ENCODE peak calls at places on chromosomes 6 and 20, in ten cellular contexts. One of them, this sample, is unnamed.

GRCh38 chr6:137165375-137166246 is 7.8 kb downstream of the IL22RA2 start:
- DNase-seq in stimulated activated CD8-positive, alpha-beta memory T cell treated with anti-CD3 and anti-CD28 coated beads, Interleukin-2, amount 100 ng/mL, for 1 hour: no peak
- DNase-seq in effector CD4-positive, alpha-beta T cell: peak; percentile 8
- DNase-seq in left cardiac atrium: no peak
- DNase-seq in NCI-H1092: peak; percentile 17
- DNase-seq in cardiac septum: no peak
- DNase-seq in activated naive CD8-positive, alpha-beta T cell treated with anti-CD3 and anti-CD28 coated beads for 36 hours: peak; percentile 33
- DNase-seq in substantia nigra: no peak
- DNase-seq in germinal center: peak; percentile 51
- DNase-seq in HS-5: no peak
- DNase-seq in this sample: no peak

GRCh38 chr6:6230286-6230685 is 90.2 kb downstream of the F13A1 start:
- DNase-seq in NCI-H1092: no peak
- DNase-seq in effector CD4-positive, alpha-beta T cell: no peak
- DNase-seq in substantia nigra: no peak
- DNase-seq in left cardiac atrium: no peak
- DNase-seq in HS-5: no peak
- DNase-seq in stimulated activated CD8-positive, alpha-beta memory T cell treated with anti-CD3 and anti-CD28 coated beads, Interleukin-2, amount 100 ng/mL, for 1 hour: no peak
- DNase-seq in activated naive CD8-positive, alpha-beta T cell treated with anti-CD3 and anti-CD28 coated beads for 36 hours: no peak
- DNase-seq in germinal center: no peak
- DNase-seq in cardiac septum: no peak
- DNase-seq in this sample: no peak

GRCh38 chr20:43438578-43439316 is 18.9 kb upstream of the SRSF6 start:
- DNase-seq in cardiac septum: no peak
- DNase-seq in effector CD4-positive, alpha-beta T cell: no peak
- DNase-seq in activated naive CD8-positive, alpha-beta T cell treated with anti-CD3 and anti-CD28 coated beads for 36 hours: no peak
- DNase-seq in left cardiac atrium: no peak
- DNase-seq in germinal center: peak; percentile 41
- DNase-seq in substantia nigra: no peak
- DNase-seq in HS-5: no peak
- DNase-seq in stimulated activated CD8-positive, alpha-beta memory T cell treated with anti-CD3 and anti-CD28 coated beads, Interleukin-2, amount 100 ng/mL, for 1 hour: no peak
- DNase-seq in NCI-H1092: no peak
- DNase-seq in this sample: no peak

GRCh38 chr20:45060341-45060740 is 40.6 kb downstream of the KCNS1 start:
- DNase-seq in substantia nigra: no peak
- DNase-seq in NCI-H1092: no peak
- DNase-seq in effector CD4-positive, alpha-beta T cell: no peak
- DNase-seq in left cardiac atrium: no peak
- DNase-seq in cardiac septum: no peak
- DNase-seq in HS-5: no peak
- DNase-seq in germinal center: no peak
- DNase-seq in activated naive CD8-positive, alpha-beta T cell treated with anti-CD3 and anti-CD28 coated beads for 36 hours: no peak
- DNase-seq in stimulated activated CD8-positive, alpha-beta memory T cell treated with anti-CD3 and anti-CD28 coated beads, Interleukin-2, amount 100 ng/mL, for 1 hour: no peak
- DNase-seq in this sample: no peak

GRCh38 chr6:134316733-134317431 is 1.0 kb downstream of the SGK1 start:
- DNase-seq in left cardiac atrium: no peak
- DNase-seq in effector CD4-positive, alpha-beta T cell: no peak
- DNase-seq in activated naive CD8-positive, alpha-beta T cell treated with anti-CD3 and anti-CD28 coated beads for 36 hours: no peak
- DNase-seq in stimulated activated CD8-positive, alpha-beta memory T cell treated with anti-CD3 and anti-CD28 coated beads, Interleukin-2, amount 100 ng/mL, for 1 hour: no peak
- DNase-seq in cardiac septum: no peak
- DNase-seq in NCI-H1092: no peak
- DNase-seq in HS-5: no peak
- DNase-seq in substantia nigra: no peak
- DNase-seq in germinal center: no peak
- DNase-seq in this sample: no peak

GRCh38 chr6:2165216-2165725 is 80.1 kb downstream of the GMDS start:
- DNase-seq in stimulated activated CD8-positive, alpha-beta memory T cell treated with anti-CD3 and anti-CD28 coated beads, Interleukin-2, amount 100 ng/mL, for 1 hour: no peak
- DNase-seq in effector CD4-positive, alpha-beta T cell: no peak
- DNase-seq in HS-5: no peak
- DNase-seq in activated naive CD8-positive, alpha-beta T cell treated with anti-CD3 and anti-CD28 coated beads for 36 hours: no peak
- DNase-seq in substantia nigra: no peak
- DNase-seq in left cardiac atrium: no peak
- DNase-seq in germinal center: no peak
- DNase-seq in NCI-H1092: no peak
- DNase-seq in cardiac septum: no peak
- DNase-seq in this sample: no peak

GRCh38 chr6:129195666-129196065 is 312.7 kb downstream of the LAMA2 start:
- DNase-seq in substantia nigra: no peak
- DNase-seq in effector CD4-positive, alpha-beta T cell: no peak
- DNase-seq in stimulated activated CD8-positive, alpha-beta memory T cell treated with anti-CD3 and anti-CD28 coated beads, Interleukin-2, amount 100 ng/mL, for 1 hour: no peak
- DNase-seq in left cardiac atrium: no peak
- DNase-seq in germinal center: no peak
- DNase-seq in cardiac septum: no peak
- DNase-seq in HS-5: no peak
- DNase-seq in NCI-H1092: no peak
- DNase-seq in activated naive CD8-positive, alpha-beta T cell treated with anti-CD3 and anti-CD28 coated beads for 36 hours: no peak
- DNase-seq in this sample: no peak

GRCh38 chr6:152461556-152461955 is 175.6 kb downstream of the SYNE1 start:
- DNase-seq in effector CD4-positive, alpha-beta T cell: no peak
- DNase-seq in left cardiac atrium: no peak
- DNase-seq in NCI-H1092: no peak
- DNase-seq in substantia nigra: no peak
- DNase-seq in cardiac septum: no peak
- DNase-seq in activated naive CD8-positive, alpha-beta T cell treated with anti-CD3 and anti-CD28 coated beads for 36 hours: no peak
- DNase-seq in stimulated activated CD8-positive, alpha-beta memory T cell treated with anti-CD3 and anti-CD28 coated beads, Interleukin-2, amount 100 ng/mL, for 1 hour: no peak
- DNase-seq in HS-5: no peak
- DNase-seq in germinal center: no peak
- DNase-seq in this sample: no peak

GRCh38 chr20:1617055-1617454 is 2.8 kb downstream of the SIRPB1 start:
- DNase-seq in activated naive CD8-positive, alpha-beta T cell treated with anti-CD3 and anti-CD28 coated beads for 36 hours: no peak
- DNase-seq in NCI-H1092: no peak
- DNase-seq in HS-5: no peak
- DNase-seq in cardiac septum: no peak
- DNase-seq in stimulated activated CD8-positive, alpha-beta memory T cell treated with anti-CD3 and anti-CD28 coated beads, Interleukin-2, amount 100 ng/mL, for 1 hour: no peak
- DNase-seq in germinal center: no peak
- DNase-seq in left cardiac atrium: no peak
- DNase-seq in effector CD4-positive, alpha-beta T cell: no peak
- DNase-seq in substantia nigra: no peak
- DNase-seq in this sample: no peak

GRCh38 chr6:117137711-117138110 is 127.6 kb upstream of the VGLL2 start:
- DNase-seq in effector CD4-positive, alpha-beta T cell: no peak
- DNase-seq in substantia nigra: no peak
- DNase-seq in NCI-H1092: no peak
- DNase-seq in left cardiac atrium: no peak
- DNase-seq in stimulated activated CD8-positive, alpha-beta memory T cell treated with anti-CD3 and anti-CD28 coated beads, Interleukin-2, amount 100 ng/mL, for 1 hour: no peak
- DNase-seq in germinal center: no peak
- DNase-seq in HS-5: no peak
- DNase-seq in cardiac septum: no peak
- DNase-seq in activated naive CD8-positive, alpha-beta T cell treated with anti-CD3 and anti-CD28 coated beads for 36 hours: no peak
- DNase-seq in this sample: no peak

GRCh38 chr6:151009576-151009975 is 144.1 kb downstream of the MTHFD1L start:
- DNase-seq in activated naive CD8-positive, alpha-beta T cell treated with anti-CD3 and anti-CD28 coated beads for 36 hours: no peak
- DNase-seq in NCI-H1092: no peak
- DNase-seq in left cardiac atrium: no peak
- DNase-seq in cardiac septum: no peak
- DNase-seq in germinal center: no peak
- DNase-seq in stimulated activated CD8-positive, alpha-beta memory T cell treated with anti-CD3 and anti-CD28 coated beads, Interleukin-2, amount 100 ng/mL, for 1 hour: no peak
- DNase-seq in effector CD4-positive, alpha-beta T cell: no peak
- DNase-seq in HS-5: no peak
- DNase-seq in substantia nigra: no peak
- DNase-seq in this sample: no peak

GRCh38 chr6:157995458-157995857 is 13.8 kb downstream of the SYNJ2 start:
- DNase-seq in left cardiac atrium: peak; percentile 7
- DNase-seq in substantia nigra: no peak
- DNase-seq in NCI-H1092: no peak
- DNase-seq in cardiac septum: peak; percentile 61
- DNase-seq in stimulated activated CD8-positive, alpha-beta memory T cell treated with anti-CD3 and anti-CD28 coated beads, Interleukin-2, amount 100 ng/mL, for 1 hour: no peak
- DNase-seq in germinal center: no peak
- DNase-seq in HS-5: no peak
- DNase-seq in activated naive CD8-positive, alpha-beta T cell treated with anti-CD3 and anti-CD28 coated beads for 36 hours: no peak
- DNase-seq in effector CD4-positive, alpha-beta T cell: no peak
- DNase-seq in this sample: no peak

GRCh38 chr6:146388736-146389364 is 154.8 kb upstream of the RAB32 start:
- DNase-seq in NCI-H1092: no peak
- DNase-seq in stimulated activated CD8-positive, alpha-beta memory T cell treated with anti-CD3 and anti-CD28 coated beads, Interleukin-2, amount 100 ng/mL, for 1 hour: no peak
- DNase-seq in germinal center: no peak
- DNase-seq in activated naive CD8-positive, alpha-beta T cell treated with anti-CD3 and anti-CD28 coated beads for 36 hours: no peak
- DNase-seq in left cardiac atrium: no peak
- DNase-seq in HS-5: no peak
- DNase-seq in substantia nigra: no peak
- DNase-seq in effector CD4-positive, alpha-beta T cell: no peak
- DNase-seq in cardiac septum: no peak
- DNase-seq in this sample: no peak

GRCh38 chr6:84059082-84059481 is 25.5 kb downstream of the MRAP2 start:
- DNase-seq in substantia nigra: no peak
- DNase-seq in effector CD4-positive, alpha-beta T cell: no peak
- DNase-seq in activated naive CD8-positive, alpha-beta T cell treated with anti-CD3 and anti-CD28 coated beads for 36 hours: no peak
- DNase-seq in germinal center: no peak
- DNase-seq in left cardiac atrium: no peak
- DNase-seq in stimulated activated CD8-positive, alpha-beta memory T cell treated with anti-CD3 and anti-CD28 coated beads, Interleukin-2, amount 100 ng/mL, for 1 hour: no peak
- DNase-seq in NCI-H1092: no peak
- DNase-seq in cardiac septum: no peak
- DNase-seq in HS-5: no peak
- DNase-seq in this sample: no peak

GRCh38 chr20:62774076-62774714 is 22.1 kb upstream of the MRGBP start:
- DNase-seq in HS-5: no peak
- DNase-seq in NCI-H1092: no peak
- DNase-seq in activated naive CD8-positive, alpha-beta T cell treated with anti-CD3 and anti-CD28 coated beads for 36 hours: no peak
- DNase-seq in left cardiac atrium: no peak
- DNase-seq in germinal center: no peak
- DNase-seq in stimulated activated CD8-positive, alpha-beta memory T cell treated with anti-CD3 and anti-CD28 coated beads, Interleukin-2, amount 100 ng/mL, for 1 hour: no peak
- DNase-seq in substantia nigra: no peak
- DNase-seq in cardiac septum: no peak
- DNase-seq in effector CD4-positive, alpha-beta T cell: no peak
- DNase-seq in this sample: no peak

GRCh38 chr6:169800668-169801395 is 49.4 kb downstream of the ERMARD start:
- DNase-seq in effector CD4-positive, alpha-beta T cell: no peak
- DNase-seq in germinal center: no peak
- DNase-seq in substantia nigra: peak; percentile 24
- DNase-seq in HS-5: peak; percentile 45
- DNase-seq in cardiac septum: peak; percentile 63
- DNase-seq in stimulated activated CD8-positive, alpha-beta memory T cell treated with anti-CD3 and anti-CD28 coated beads, Interleukin-2, amount 100 ng/mL, for 1 hour: no peak
- DNase-seq in left cardiac atrium: no peak
- DNase-seq in activated naive CD8-positive, alpha-beta T cell treated with anti-CD3 and anti-CD28 coated beads for 36 hours: no peak
- DNase-seq in NCI-H1092: peak; percentile 50
- DNase-seq in this sample: peak; percentile 31

GRCh38 chr6:106122306-106122940 is 36.3 kb downstream of the PRDM1 start:
- DNase-seq in germinal center: no peak
- DNase-seq in HS-5: no peak
- DNase-seq in left cardiac atrium: no peak
- DNase-seq in activated naive CD8-positive, alpha-beta T cell treated with anti-CD3 and anti-CD28 coated beads for 36 hours: no peak
- DNase-seq in substantia nigra: no peak
- DNase-seq in NCI-H1092: no peak
- DNase-seq in stimulated activated CD8-positive, alpha-beta memory T cell treated with anti-CD3 and anti-CD28 coated beads, Interleukin-2, amount 100 ng/mL, for 1 hour: no peak
- DNase-seq in effector CD4-positive, alpha-beta T cell: no peak
- DNase-seq in cardiac septum: no peak
- DNase-seq in this sample: no peak

GRCh38 chr6:36302227-36302976 is 32.5 kb downstream of the PNPLA1 start:
- DNase-seq in substantia nigra: peak; percentile 44
- DNase-seq in activated naive CD8-positive, alpha-beta T cell treated with anti-CD3 and anti-CD28 coated beads for 36 hours: peak; percentile 86
- DNase-seq in left cardiac atrium: peak; percentile 89
- DNase-seq in germinal center: peak; percentile 85
- DNase-seq in HS-5: peak; percentile 63
- DNase-seq in cardiac septum: peak; percentile 90
- DNase-seq in effector CD4-positive, alpha-beta T cell: peak; percentile 95
- DNase-seq in NCI-H1092: peak; percentile 80
- DNase-seq in stimulated activated CD8-positive, alpha-beta memory T cell treated with anti-CD3 and anti-CD28 coated beads, Interleukin-2, amount 100 ng/mL, for 1 hour: peak; percentile 83
- DNase-seq in this sample: peak; percentile 82

GRCh38 chr6:161869491-161869890 is 595.6 kb upstream of the AGPAT4 start:
- DNase-seq in HS-5: no peak
- DNase-seq in left cardiac atrium: no peak
- DNase-seq in substantia nigra: no peak
- DNase-seq in cardiac septum: no peak
- DNase-seq in stimulated activated CD8-positive, alpha-beta memory T cell treated with anti-CD3 and anti-CD28 coated beads, Interleukin-2, amount 100 ng/mL, for 1 hour: no peak
- DNase-seq in effector CD4-positive, alpha-beta T cell: no peak
- DNase-seq in NCI-H1092: no peak
- DNase-seq in germinal center: no peak
- DNase-seq in activated naive CD8-positive, alpha-beta T cell treated with anti-CD3 and anti-CD28 coated beads for 36 hours: no peak
- DNase-seq in this sample: no peak

GRCh38 chr6:113690255-113690956 is 166.7 kb upstream of the MARCKS start:
- DNase-seq in NCI-H1092: no peak
- DNase-seq in germinal center: no peak
- DNase-seq in HS-5: peak; percentile 75
- DNase-seq in substantia nigra: no peak
- DNase-seq in left cardiac atrium: no peak
- DNase-seq in stimulated activated CD8-positive, alpha-beta memory T cell treated with anti-CD3 and anti-CD28 coated beads, Interleukin-2, amount 100 ng/mL, for 1 hour: no peak
- DNase-seq in activated naive CD8-positive, alpha-beta T cell treated with anti-CD3 and anti-CD28 coated beads for 36 hours: no peak
- DNase-seq in cardiac septum: no peak
- DNase-seq in effector CD4-positive, alpha-beta T cell: no peak
- DNase-seq in this sample: no peak

GRCh38 chr6:124854338-124854922 is 107.8 kb upstream of the RNF217 start:
- DNase-seq in effector CD4-positive, alpha-beta T cell: no peak
- DNase-seq in substantia nigra: no peak
- DNase-seq in NCI-H1092: no peak
- DNase-seq in germinal center: no peak
- DNase-seq in cardiac septum: no peak
- DNase-seq in activated naive CD8-positive, alpha-beta T cell treated with anti-CD3 and anti-CD28 coated beads for 36 hours: no peak
- DNase-seq in left cardiac atrium: no peak
- DNase-seq in stimulated activated CD8-positive, alpha-beta memory T cell treated with anti-CD3 and anti-CD28 coated beads, Interleukin-2, amount 100 ng/mL, for 1 hour: no peak
- DNase-seq in HS-5: no peak
- DNase-seq in this sample: no peak

GRCh38 chr20:33908351-33908750 is 85.4 kb upstream of the RALY start:
- DNase-seq in stimulated activated CD8-positive, alpha-beta memory T cell treated with anti-CD3 and anti-CD28 coated beads, Interleukin-2, amount 100 ng/mL, for 1 hour: no peak
- DNase-seq in cardiac septum: no peak
- DNase-seq in HS-5: no peak
- DNase-seq in effector CD4-positive, alpha-beta T cell: no peak
- DNase-seq in NCI-H1092: no peak
- DNase-seq in left cardiac atrium: no peak
- DNase-seq in substantia nigra: no peak
- DNase-seq in activated naive CD8-positive, alpha-beta T cell treated with anti-CD3 and anti-CD28 coated beads for 36 hours: no peak
- DNase-seq in germinal center: no peak
- DNase-seq in this sample: no peak

GRCh38 chr6:99548706-99549105 is 19.8 kb downstream of the CCNC start:
- DNase-seq in left cardiac atrium: no peak
- DNase-seq in substantia nigra: no peak
- DNase-seq in HS-5: no peak
- DNase-seq in cardiac septum: no peak
- DNase-seq in NCI-H1092: no peak
- DNase-seq in germinal center: no peak
- DNase-seq in activated naive CD8-positive, alpha-beta T cell treated with anti-CD3 and anti-CD28 coated beads for 36 hours: no peak
- DNase-seq in stimulated activated CD8-positive, alpha-beta memory T cell treated with anti-CD3 and anti-CD28 coated beads, Interleukin-2, amount 100 ng/mL, for 1 hour: no peak
- DNase-seq in effector CD4-positive, alpha-beta T cell: no peak
- DNase-seq in this sample: no peak

GRCh38 chr6:33746036-33746600 is 587 bp downstream of the IP6K3 start:
- DNase-seq in HS-5: no peak
- DNase-seq in activated naive CD8-positive, alpha-beta T cell treated with anti-CD3 and anti-CD28 coated beads for 36 hours: no peak
- DNase-seq in left cardiac atrium: peak; percentile 78
- DNase-seq in substantia nigra: peak; percentile 88
- DNase-seq in NCI-H1092: no peak
- DNase-seq in effector CD4-positive, alpha-beta T cell: no peak
- DNase-seq in cardiac septum: peak; percentile 85
- DNase-seq in stimulated activated CD8-positive, alpha-beta memory T cell treated with anti-CD3 and anti-CD28 coated beads, Interleukin-2, amount 100 ng/mL, for 1 hour: no peak
- DNase-seq in germinal center: no peak
- DNase-seq in this sample: no peak

GRCh38 chr20:35318502-35319157 is 26.4 kb upstream of the FAM83C start:
- DNase-seq in germinal center: no peak
- DNase-seq in HS-5: peak; percentile 92
- DNase-seq in substantia nigra: no peak
- DNase-seq in left cardiac atrium: no peak
- DNase-seq in stimulated activated CD8-positive, alpha-beta memory T cell treated with anti-CD3 and anti-CD28 coated beads, Interleukin-2, amount 100 ng/mL, for 1 hour: no peak
- DNase-seq in NCI-H1092: no peak
- DNase-seq in cardiac septum: no peak
- DNase-seq in effector CD4-positive, alpha-beta T cell: no peak
- DNase-seq in activated naive CD8-positive, alpha-beta T cell treated with anti-CD3 and anti-CD28 coated beads for 36 hours: no peak
- DNase-seq in this sample: no peak

GRCh38 chr20:11917663-11918062 is at the start of gene BTBD3:
- DNase-seq in germinal center: no peak
- DNase-seq in stimulated activated CD8-positive, alpha-beta memory T cell treated with anti-CD3 and anti-CD28 coated beads, Interleukin-2, amount 100 ng/mL, for 1 hour: no peak
- DNase-seq in left cardiac atrium: peak; percentile 51
- DNase-seq in cardiac septum: no peak
- DNase-seq in substantia nigra: peak; percentile 43
- DNase-seq in effector CD4-positive, alpha-beta T cell: no peak
- DNase-seq in NCI-H1092: peak; percentile 51
- DNase-seq in HS-5: no peak
- DNase-seq in activated naive CD8-positive, alpha-beta T cell treated with anti-CD3 and anti-CD28 coated beads for 36 hours: no peak
- DNase-seq in this sample: no peak

GRCh38 chr6:112560651-112561050 is 213.5 kb downstream of the RFPL4B start:
- DNase-seq in HS-5: no peak
- DNase-seq in germinal center: no peak
- DNase-seq in effector CD4-positive, alpha-beta T cell: no peak
- DNase-seq in left cardiac atrium: no peak
- DNase-seq in cardiac septum: no peak
- DNase-seq in substantia nigra: no peak
- DNase-seq in activated naive CD8-positive, alpha-beta T cell treated with anti-CD3 and anti-CD28 coated beads for 36 hours: no peak
- DNase-seq in stimulated activated CD8-positive, alpha-beta memory T cell treated with anti-CD3 and anti-CD28 coated beads, Interleukin-2, amount 100 ng/mL, for 1 hour: no peak
- DNase-seq in NCI-H1092: no peak
- DNase-seq in this sample: no peak

GRCh38 chr6:15048367-15048766 is 197.5 kb upstream of the JARID2 start:
- DNase-seq in germinal center: no peak
- DNase-seq in stimulated activated CD8-positive, alpha-beta memory T cell treated with anti-CD3 and anti-CD28 coated beads, Interleukin-2, amount 100 ng/mL, for 1 hour: no peak
- DNase-seq in NCI-H1092: no peak
- DNase-seq in left cardiac atrium: no peak
- DNase-seq in cardiac septum: no peak
- DNase-seq in activated naive CD8-positive, alpha-beta T cell treated with anti-CD3 and anti-CD28 coated beads for 36 hours: no peak
- DNase-seq in HS-5: no peak
- DNase-seq in substantia nigra: no peak
- DNase-seq in effector CD4-positive, alpha-beta T cell: no peak
- DNase-seq in this sample: no peak